ENCODE peak calls at places on chromosomes 11 and 22, in five cellular contexts. One of them, this sample, is unnamed.

GRCh38 chr11:76233936-76234703 is 27.8 kb upstream of the WNT11 start:
- DNase-seq in CD8-positive, alpha-beta T cell: no peak
- DNase-seq in sigmoid colon: peak; percentile 89
- DNase-seq in SK-N-SH: peak; percentile 74
- DNase-seq in body of pancreas: peak; percentile 54
- DNase-seq in this sample: no peak

GRCh38 chr11:11537871-11538270 is 83.9 kb downstream of the GALNT18 start:
- DNase-seq in SK-N-SH: peak; percentile 52
- DNase-seq in body of pancreas: no peak
- DNase-seq in sigmoid colon: no peak
- DNase-seq in CD8-positive, alpha-beta T cell: no peak
- DNase-seq in this sample: no peak

GRCh38 chr11:3644817-3645235 is at the start of gene ART1:
- DNase-seq in SK-N-SH: no peak
- DNase-seq in sigmoid colon: no peak
- DNase-seq in CD8-positive, alpha-beta T cell: no peak
- DNase-seq in body of pancreas: no peak
- DNase-seq in this sample: no peak

GRCh38 chr22:45026511-45026910 is 16.7 kb upstream of the PHF21B start:
- DNase-seq in SK-N-SH: no peak
- DNase-seq in sigmoid colon: no peak
- DNase-seq in CD8-positive, alpha-beta T cell: no peak
- DNase-seq in body of pancreas: no peak
- DNase-seq in this sample: no peak

GRCh38 chr11:94776351-94777321 is 8.5 kb downstream of the AMOTL1 start:
- DNase-seq in SK-N-SH: no peak
- DNase-seq in CD8-positive, alpha-beta T cell: no peak
- DNase-seq in sigmoid colon: peak; percentile 71
- DNase-seq in body of pancreas: peak; percentile 26
- DNase-seq in this sample: no peak

GRCh38 chr11:134355656-134356055 is 23.9 kb downstream of the GLB1L2 start:
- DNase-seq in body of pancreas: no peak
- DNase-seq in SK-N-SH: no peak
- DNase-seq in CD8-positive, alpha-beta T cell: no peak
- DNase-seq in sigmoid colon: peak; percentile 64
- DNase-seq in this sample: no peak

GRCh38 chr11:7592706-7593105 is 78.9 kb downstream of the PPFIBP2 start:
- DNase-seq in body of pancreas: peak; percentile 56
- DNase-seq in SK-N-SH: no peak
- DNase-seq in sigmoid colon: no peak
- DNase-seq in CD8-positive, alpha-beta T cell: no peak
- DNase-seq in this sample: no peak

GRCh38 chr22:41513391-41513790 is 30.9 kb downstream of the POLR3H start:
- DNase-seq in sigmoid colon: no peak
- DNase-seq in CD8-positive, alpha-beta T cell: no peak
- DNase-seq in body of pancreas: no peak
- DNase-seq in SK-N-SH: no peak
- DNase-seq in this sample: no peak

GRCh38 chr22:36332623-36333331 is 55.0 kb downstream of the MYH9 start:
- DNase-seq in sigmoid colon: no peak
- DNase-seq in CD8-positive, alpha-beta T cell: no peak
- DNase-seq in body of pancreas: peak; percentile 73
- DNase-seq in SK-N-SH: no peak
- DNase-seq in this sample: peak; percentile 58

GRCh38 chr11:80873309-80873999 is 1432.6 kb upstream of the TENM4 start:
- DNase-seq in body of pancreas: no peak
- DNase-seq in sigmoid colon: no peak
- DNase-seq in SK-N-SH: no peak
- DNase-seq in CD8-positive, alpha-beta T cell: no peak
- DNase-seq in this sample: no peak

GRCh38 chr11:11570823-11571222 is 51.0 kb downstream of the GALNT18 start:
- DNase-seq in body of pancreas: no peak
- DNase-seq in sigmoid colon: no peak
- DNase-seq in CD8-positive, alpha-beta T cell: no peak
- DNase-seq in SK-N-SH: no peak
- DNase-seq in this sample: no peak

GRCh38 chr11:120136356-120136755 is 1.6 kb downstream of the TRIM29 start:
- DNase-seq in body of pancreas: no peak
- DNase-seq in SK-N-SH: peak; percentile 2
- DNase-seq in sigmoid colon: no peak
- DNase-seq in CD8-positive, alpha-beta T cell: no peak
- DNase-seq in this sample: no peak

GRCh38 chr11:35919244-35919643 is 24.6 kb upstream of the LDLRAD3 start:
- DNase-seq in SK-N-SH: no peak
- DNase-seq in CD8-positive, alpha-beta T cell: no peak
- DNase-seq in body of pancreas: no peak
- DNase-seq in sigmoid colon: no peak
- DNase-seq in this sample: no peak

GRCh38 chr11:47514825-47515647 is 37.9 kb downstream of the CELF1 start:
- DNase-seq in CD8-positive, alpha-beta T cell: no peak
- DNase-seq in body of pancreas: no peak
- DNase-seq in sigmoid colon: no peak
- DNase-seq in SK-N-SH: no peak
- DNase-seq in this sample: no peak

GRCh38 chr11:104096900-104097299 is 60.5 kb downstream of the DDI1 start:
- DNase-seq in sigmoid colon: no peak
- DNase-seq in body of pancreas: no peak
- DNase-seq in SK-N-SH: no peak
- DNase-seq in CD8-positive, alpha-beta T cell: no peak
- DNase-seq in this sample: no peak

GRCh38 chr11:115469361-115469760 is 34.9 kb downstream of the CADM1 start:
- DNase-seq in CD8-positive, alpha-beta T cell: no peak
- DNase-seq in sigmoid colon: no peak
- DNase-seq in SK-N-SH: no peak
- DNase-seq in body of pancreas: no peak
- DNase-seq in this sample: no peak

GRCh38 chr11:100739636-100740035 is 52.5 kb downstream of the ARHGAP42 start:
- DNase-seq in SK-N-SH: no peak
- DNase-seq in CD8-positive, alpha-beta T cell: no peak
- DNase-seq in body of pancreas: peak; percentile 32
- DNase-seq in sigmoid colon: no peak
- DNase-seq in this sample: no peak

GRCh38 chr11:66268953-66269906 is 791 bp downstream of the RAB1B start:
- DNase-seq in body of pancreas: peak; percentile 36
- DNase-seq in CD8-positive, alpha-beta T cell: no peak
- DNase-seq in sigmoid colon: no peak
- DNase-seq in SK-N-SH: peak; percentile 58
- DNase-seq in this sample: no peak

GRCh38 chr11:59616396-59616982 is 915 bp upstream of the OSBP start:
- DNase-seq in CD8-positive, alpha-beta T cell: no peak
- DNase-seq in SK-N-SH: no peak
- DNase-seq in sigmoid colon: no peak
- DNase-seq in body of pancreas: no peak
- DNase-seq in this sample: no peak

GRCh38 chr11:35274909-35275807 is 136.2 kb downstream of the CD44 start:
- DNase-seq in CD8-positive, alpha-beta T cell: no peak
- DNase-seq in body of pancreas: peak; percentile 94
- DNase-seq in SK-N-SH: no peak
- DNase-seq in sigmoid colon: peak; percentile 70
- DNase-seq in this sample: no peak

GRCh38 chr22:37419916-37420655 is 7.2 kb downstream of the ELFN2 start:
- DNase-seq in sigmoid colon: no peak
- DNase-seq in CD8-positive, alpha-beta T cell: no peak
- DNase-seq in body of pancreas: no peak
- DNase-seq in SK-N-SH: peak; percentile 84
- DNase-seq in this sample: no peak

GRCh38 chr11:3992964-3993363 is 101.6 kb upstream of the RRM1 start:
- DNase-seq in SK-N-SH: no peak
- DNase-seq in sigmoid colon: no peak
- DNase-seq in body of pancreas: no peak
- DNase-seq in CD8-positive, alpha-beta T cell: no peak
- DNase-seq in this sample: no peak

DNA sequence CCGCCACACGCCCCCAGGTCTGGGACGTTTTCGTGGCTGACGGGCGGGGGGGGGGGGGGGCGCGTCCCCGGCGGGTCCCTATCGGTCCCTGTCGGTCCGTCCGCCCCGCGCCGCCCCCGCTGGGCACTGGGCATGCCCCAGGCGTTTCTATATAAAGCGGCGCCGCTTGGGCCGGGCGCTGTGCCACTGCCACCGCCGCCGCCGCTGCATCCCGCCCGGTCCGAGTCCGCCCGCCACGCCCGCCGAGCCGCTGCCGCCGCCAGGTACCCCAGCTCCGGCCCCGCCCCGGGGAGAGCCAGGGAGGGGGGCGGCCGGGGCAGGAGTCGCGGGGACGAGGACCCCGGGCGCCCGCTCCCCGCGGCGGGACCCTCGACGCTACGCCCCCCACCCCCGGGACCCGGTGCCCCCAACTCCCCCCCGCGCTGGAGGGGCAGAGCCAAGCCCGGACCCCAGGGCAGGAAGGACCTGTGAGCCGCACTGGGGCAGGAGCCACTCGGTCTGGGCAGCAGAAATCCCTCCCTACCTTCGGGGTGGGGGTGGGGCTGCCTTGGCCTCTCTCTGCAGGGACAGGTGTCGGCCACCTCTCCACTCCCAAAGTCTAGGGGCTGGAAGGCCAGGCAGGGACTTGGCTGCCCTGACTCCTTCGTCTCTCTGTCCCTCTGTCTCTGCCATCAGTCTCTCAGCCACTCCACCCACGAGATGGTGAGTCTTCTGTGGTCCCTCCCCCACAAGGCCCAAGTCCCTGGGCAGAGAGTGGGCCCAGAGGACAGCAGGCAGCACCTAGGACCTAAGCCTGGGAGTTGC is at the start of gene CARNS1:
- DNase-seq in SK-N-SH: no peak
- DNase-seq in sigmoid colon: no peak
- DNase-seq in CD8-positive, alpha-beta T cell: no peak
- DNase-seq in body of pancreas: no peak
- DNase-seq in this sample: no peak
- H3K4me1 ChIP-seq in SK-N-SH: peaks cover 9% of the 10 kb centered on the region
- H3K4me1 ChIP-seq in sigmoid colon: peaks cover 43% of the 10 kb centered on the region
- H3K4me1 ChIP-seq in CD8-positive, alpha-beta T cell: peaks cover 88% of the 10 kb centered on the region
- H3K4me1 ChIP-seq in body of pancreas: peaks cover 61% of the 10 kb centered on the region
- H3K4me1 ChIP-seq in this sample: peaks cover 91% of the 10 kb centered on the region

DNA sequence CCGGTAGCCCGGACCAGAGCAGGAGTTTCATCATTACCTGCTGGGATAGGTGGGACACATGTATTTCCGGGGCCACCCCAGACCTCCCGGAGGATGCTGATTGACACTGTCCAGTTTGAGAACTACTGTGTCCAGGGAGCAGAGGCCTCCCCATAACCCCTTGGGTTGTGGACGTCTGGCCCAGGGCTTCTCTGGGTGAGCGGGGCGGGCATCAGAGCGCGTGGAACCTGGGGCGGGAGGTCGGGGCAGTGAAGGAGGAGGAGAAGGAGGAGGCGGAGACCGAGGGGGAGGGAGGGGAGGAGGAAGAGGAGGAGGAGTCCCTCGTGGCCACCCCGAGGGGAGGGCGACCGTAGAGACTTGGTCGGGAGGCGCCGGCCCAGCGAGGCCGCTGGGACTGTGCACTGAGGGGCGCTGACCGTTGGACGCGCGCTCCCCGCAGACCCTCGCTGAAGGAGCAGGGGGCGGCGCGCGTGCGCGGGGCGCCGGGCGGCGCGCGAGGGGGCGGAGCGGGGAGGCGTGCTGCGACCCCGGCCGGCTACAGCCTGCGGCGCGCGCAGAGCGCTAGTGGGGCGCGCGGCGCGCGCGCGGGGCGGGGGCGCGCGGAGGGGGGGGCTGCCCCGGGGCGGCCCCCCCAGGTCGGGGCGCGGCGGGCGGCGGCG is at the start of gene GRK3:
- DNase-seq in body of pancreas: peak; percentile 78
- DNase-seq in CD8-positive, alpha-beta T cell: peak; percentile 38
- DNase-seq in SK-N-SH: peak; percentile 95
- DNase-seq in sigmoid colon: peak; percentile 88
- DNase-seq in this sample: peak; percentile 45
- H3K4me3 ChIP-seq in body of pancreas: peak within 1 kb of the TSS; percentile 70
- H3K4me3 ChIP-seq in CD8-positive, alpha-beta T cell: peak within 1 kb of the TSS; percentile 59
- H3K4me3 ChIP-seq in SK-N-SH: peak within 1 kb of the TSS; percentile 88
- H3K4me3 ChIP-seq in sigmoid colon: peak within 1 kb of the TSS; percentile 94
- H3K4me3 ChIP-seq in this sample: peak within 1 kb of the TSS; percentile 55

DNA sequence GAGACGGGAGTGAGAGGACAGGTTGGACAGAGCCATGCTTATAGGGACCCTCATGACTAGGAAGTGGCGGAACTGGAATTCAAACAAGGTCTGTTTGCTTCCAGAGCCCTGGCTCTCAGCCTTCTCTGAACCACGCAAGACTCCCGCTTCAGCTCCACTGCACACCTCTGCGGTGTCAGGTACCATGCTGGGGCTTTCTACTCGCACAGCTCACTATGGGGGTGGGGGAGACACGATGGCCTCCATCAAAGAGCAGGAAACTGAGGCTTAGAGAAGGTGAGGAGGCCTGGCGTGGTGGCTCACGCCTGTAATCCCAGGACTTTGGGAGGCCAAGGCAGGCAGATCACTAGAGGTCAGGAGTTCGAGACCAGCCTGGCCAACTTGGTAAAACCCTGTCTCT is 14.2 kb downstream of the SUN2 start:
- DNase-seq in SK-N-SH: no peak
- DNase-seq in body of pancreas: no peak
- DNase-seq in CD8-positive, alpha-beta T cell: no peak
- DNase-seq in sigmoid colon: no peak
- DNase-seq in this sample: peak; percentile 21
- H3K36me3 ChIP-seq in SK-N-SH: peaks cover 9% of the 10 kb centered on the region
- H3K36me3 ChIP-seq in body of pancreas: peaks cover 42% of the 10 kb centered on the region
- H3K36me3 ChIP-seq in CD8-positive, alpha-beta T cell: peaks cover 96% of the 10 kb centered on the region
- H3K36me3 ChIP-seq in sigmoid colon: peaks cover 97% of the 10 kb centered on the region
- H3K36me3 ChIP-seq in this sample: peaks cover 100% of the 10 kb centered on the region

GRCh38 chr11:123546515-123546914 is 107.9 kb downstream of the SCN3B start:
- DNase-seq in sigmoid colon: no peak
- DNase-seq in CD8-positive, alpha-beta T cell: no peak
- DNase-seq in SK-N-SH: no peak
- DNase-seq in body of pancreas: no peak
- DNase-seq in this sample: no peak

GRCh38 chr11:123545726-123546125 is 108.7 kb downstream of the SCN3B start:
- DNase-seq in CD8-positive, alpha-beta T cell: no peak
- DNase-seq in sigmoid colon: no peak
- DNase-seq in SK-N-SH: no peak
- DNase-seq in body of pancreas: no peak
- DNase-seq in this sample: no peak

GRCh38 chr11:123547180-123547579 is 107.2 kb downstream of the SCN3B start:
- DNase-seq in CD8-positive, alpha-beta T cell: no peak
- DNase-seq in sigmoid colon: no peak
- DNase-seq in body of pancreas: no peak
- DNase-seq in SK-N-SH: no peak
- DNase-seq in this sample: no peak

GRCh38 chr11:123543796-123544195 is 110.6 kb downstream of the SCN3B start:
- DNase-seq in body of pancreas: no peak
- DNase-seq in SK-N-SH: no peak
- DNase-seq in sigmoid colon: no peak
- DNase-seq in CD8-positive, alpha-beta T cell: no peak
- DNase-seq in this sample: no peak

DNA sequence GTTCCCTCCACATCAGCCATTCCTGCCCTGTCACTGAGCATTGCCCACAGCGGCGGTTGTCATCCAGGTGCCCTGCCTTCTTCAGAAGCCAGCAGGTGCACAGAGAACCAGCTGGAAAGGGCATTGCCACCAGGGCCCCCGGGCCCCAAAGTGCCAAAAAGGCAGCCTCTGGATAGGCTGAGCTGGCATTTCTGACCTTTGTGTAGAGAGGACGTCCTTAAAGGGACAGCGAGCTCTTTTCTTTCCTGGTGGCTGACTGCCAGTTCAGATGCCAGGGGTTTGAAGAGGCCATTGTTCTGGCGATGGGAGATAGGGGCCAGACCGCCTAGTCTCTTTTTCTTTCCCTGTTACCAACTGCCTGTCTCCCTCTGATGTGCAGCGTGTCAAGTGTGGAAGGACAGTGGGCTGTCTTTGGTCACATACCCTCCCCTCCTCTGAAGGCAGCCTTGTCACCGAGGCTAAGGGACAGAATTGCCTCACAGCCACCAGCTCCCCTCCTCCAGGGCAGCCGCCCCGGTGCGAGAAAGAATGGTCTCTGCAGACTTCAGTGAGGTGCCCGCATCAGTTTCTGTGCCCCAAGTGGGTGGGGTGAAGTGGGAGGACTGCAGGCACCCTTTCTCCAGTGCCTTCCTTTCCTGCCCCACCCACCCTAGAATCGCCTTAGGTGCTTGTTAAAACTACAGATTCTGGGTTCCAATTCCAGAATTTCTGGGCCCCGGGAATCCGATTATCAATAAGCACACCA is 109.6 kb downstream of the SCN3B start:
- DNase-seq in CD8-positive, alpha-beta T cell: no peak
- DNase-seq in sigmoid colon: no peak
- DNase-seq in body of pancreas: no peak
- DNase-seq in SK-N-SH: peak; percentile 71
- DNase-seq in this sample: no peak
- H3K4me1 ChIP-seq in CD8-positive, alpha-beta T cell: no peaks in the 10 kb centered on the region
- H3K4me1 ChIP-seq in sigmoid colon: no peaks in the 10 kb centered on the region
- H3K4me1 ChIP-seq in body of pancreas: no peaks in the 10 kb centered on the region
- H3K4me1 ChIP-seq in SK-N-SH: peaks cover 23% of the 10 kb centered on the region
- H3K4me1 ChIP-seq in this sample: no peaks in the 10 kb centered on the region